ENCODE peak calls at places on chromosome 19, in four cellular contexts. W, R, P and Z are unnamed samples.

GRCh38 chr19:46191356-46191755 is 38.2 kb upstream of the IGFL1 start:
- DNase-seq in W (no peak), R (no peak), P (no peak), Z (no peak)

GRCh38 chr19:45863840-45864628 is at the start of gene FOXA3:
- DNase-seq in W (no peak), R (peak; percentile 24), P (no peak), Z (no peak)

GRCh38 chr19:49442354-49442753 is 1.0 kb upstream of the SLC17A7 start:
- DNase-seq in W (no peak), R (no peak), P (peak; percentile 95), Z (no peak)

GRCh38 chr19:43152217-43152616 is 34.1 kb downstream of the PSG5 start:
- DNase-seq in W (no peak), R (no peak), P (no peak), Z (no peak)

GRCh38 chr19:2477141-2477710 is 1.3 kb downstream of the GADD45B start:
- DNase-seq in W (no peak), R (no peak), P (peak; percentile 90), Z (no peak)

GRCh38 chr19:55042688-55043087 is 4.6 kb upstream of the GP6 start:
- DNase-seq in W (no peak), R (no peak), P (no peak), Z (no peak)

GRCh38 chr19:38932425-38933179 is 1.9 kb downstream of the MRPS12 start:
- DNase-seq in W (no peak), R (peak; percentile 50), P (no peak), Z (no peak)

GRCh38 chr19:8486661-8487136 is 15.7 kb downstream of the PRAM1 start:
- DNase-seq in W (no peak), R (no peak), P (no peak), Z (no peak)

GRCh38 chr19:49301165-49301865 is 23.7 kb downstream of the SLC6A16 start:
- DNase-seq in W (no peak), R (peak; percentile 54), P (peak; percentile 96), Z (no peak)

GRCh38 chr19:30339624-30340525 is 32.3 kb upstream of the ZNF536 start:
- DNase-seq in W (no peak), R (no peak), P (peak; percentile 74), Z (no peak)

GRCh38 chr19:3653865-3654513 is 27.4 kb upstream of the CACTIN start:
- DNase-seq in W (no peak), R (no peak), P (no peak), Z (no peak)
- TF ChIP-seq CTCF in W (no peak), R (no peak), P (no peak), Z (no peak)

GRCh38 chr19:35476149-35476548 is 14.1 kb downstream of the KRTDAP start:
- DNase-seq in W (no peak), R (no peak), P (no peak), Z (no peak)
- TF ChIP-seq CTCF in W (no peak), R (no peak), P (no peak), Z (no peak)

GRCh38 chr19:32677657-32678056 is 2.0 kb downstream of the RGS9BP start:
- DNase-seq in W (no peak), R (no peak), P (no peak), Z (no peak)

GRCh38 chr19:32674959-32675719 is at the start of gene ANKRD27:
- DNase-seq in W (peak; percentile 93), R (peak; percentile 97), P (peak; percentile 100), Z (peak; percentile 94)

GRCh38 chr19:32675720-32676185 is at the start of gene RGS9BP:
- DNase-seq in W (peak; percentile 26), R (peak; percentile 72), P (peak; percentile 97), Z (peak; percentile 29)

GRCh38 chr19:32676895-32677359 is 1.3 kb downstream of the RGS9BP start:
- DNase-seq in W (no peak), R (no peak), P (no peak), Z (no peak)

GRCh38 chr19:32676186-32676894 is 692 bp downstream of the RGS9BP start:
- DNase-seq in W (no peak), R (no peak), P (no peak), Z (no peak)
- TF ChIP-seq CTCF in W (no peak), R (no peak), P (no peak), Z (no peak)

DNA sequence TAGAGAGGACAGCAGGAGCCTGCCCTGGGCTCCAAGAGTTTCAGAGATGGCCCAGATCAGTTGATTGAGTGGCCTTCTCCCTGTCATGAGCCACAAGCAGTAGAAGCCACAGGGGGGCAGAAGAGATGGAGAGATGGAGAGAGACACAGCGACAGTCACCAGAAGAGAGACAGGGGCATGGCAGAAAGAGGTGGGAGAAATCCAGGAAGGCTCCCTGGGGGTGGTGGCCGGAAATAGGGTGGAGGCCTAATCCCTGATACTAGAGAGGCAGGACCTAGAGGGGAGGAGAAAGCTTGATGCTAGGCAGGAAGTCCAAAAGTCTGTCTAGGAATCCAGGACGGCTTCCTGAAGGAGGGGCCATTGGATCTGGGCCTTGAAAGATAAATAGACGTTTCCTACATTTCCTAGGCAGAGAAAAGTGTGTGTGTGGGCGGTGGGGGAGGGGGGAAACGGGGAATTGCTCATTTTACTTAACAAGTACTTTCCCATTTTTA is 9.6 kb upstream of the TPM4 start:
- DNase-seq in W (no peak), R (peak; percentile 77), P (peak; percentile 85), Z (no peak)
- TF ChIP-seq CTCF in W (peak; percentile 18), R (peak; percentile 25), P (no peak), Z (peak; percentile 32)

DNA sequence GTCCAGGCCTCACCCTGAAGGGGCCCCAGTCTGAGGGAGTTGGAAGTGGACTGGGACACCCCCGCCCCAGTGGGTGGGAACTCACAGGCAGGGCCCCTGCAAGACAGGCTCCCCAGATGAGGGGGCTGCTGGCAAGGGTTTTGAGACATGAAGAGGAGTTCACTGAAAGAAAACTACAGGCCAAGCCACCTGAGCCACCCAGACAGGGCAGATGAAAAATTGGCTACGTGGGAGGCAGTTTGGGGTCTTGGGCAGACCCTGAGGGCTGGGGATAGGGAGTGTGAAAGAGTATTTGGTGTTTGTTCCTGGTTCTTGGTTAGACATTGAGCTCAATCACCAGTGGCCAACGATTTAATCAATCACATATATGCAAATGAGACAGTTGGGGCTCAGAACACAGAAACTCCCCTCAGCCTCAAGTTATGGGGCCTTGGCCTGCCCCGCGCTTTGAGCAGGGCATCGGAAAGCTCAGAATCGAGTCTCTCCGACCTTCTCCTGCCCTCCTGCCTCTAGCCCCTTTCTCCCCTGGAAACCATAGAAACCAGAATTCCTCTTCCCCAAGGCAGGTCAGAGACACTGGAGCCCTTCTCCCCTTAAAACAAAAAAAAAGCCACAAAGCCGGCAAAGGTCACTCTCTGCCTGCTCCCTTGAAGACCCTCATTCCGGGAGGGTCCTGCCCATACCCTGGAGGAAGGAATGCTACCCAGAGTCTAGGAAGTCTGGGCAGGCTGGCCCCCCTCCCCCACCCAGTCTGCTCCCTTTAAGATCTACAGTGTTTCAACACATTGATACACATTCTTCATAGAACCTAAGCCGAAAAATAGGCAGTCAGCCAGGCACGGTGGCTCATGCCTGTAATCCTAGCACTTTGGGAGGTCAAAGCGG is 1.3 kb upstream of the ISYNA1 start:
- DNase-seq in W (no peak), R (no peak), P (no peak), Z (no peak)
- TF ChIP-seq CTCF in W (peak; percentile 33), R (no peak), P (no peak), Z (no peak)